ENCODE peak calls at places on chromosomes 13 and 19, in six cellular contexts. N is endothelial cell of umbilical vein, R is heart right ventricle, I is cardiac muscle cell, C is mesothelial cell of epicardium, T is epithelial cell of esophagus. L is an unnamed sample.

GRCh38 chr19:1045247-1045603 is 5.3 kb downstream of the ABCA7 start:
- DNase-seq in N (no peak), R (no peak), I (no peak), C (no peak), T (peak), L (no peak)

GRCh38 chr19:18670313-18670712 is 13.2 kb upstream of the CRTC1 start:
- DNase-seq in N (no peak), R (no peak), I (no peak), C (no peak), T (no peak), L (no peak)

GRCh38 chr19:48913114-48913513 is 13.0 kb downstream of the NUCB1 start:
- DNase-seq in N (no peak), R (no peak), I (no peak), C (no peak), T (no peak), L (no peak)

GRCh38 chr13:45296259-45296658 is 44.7 kb downstream of the TPT1 start:
- DNase-seq in N (peak), R (no peak), I (no peak), C (no peak), T (no peak), L (no peak)

GRCh38 chr13:33678084-33678483 is 139.9 kb upstream of the RFC3 start:
- DNase-seq in N (no peak), R (no peak), I (no peak), C (no peak), T (no peak), L (no peak)

GRCh38 chr13:78680064-78680463 is 21.1 kb upstream of the OBI1 start:
- DNase-seq in N (no peak), R (no peak), I (no peak), C (no peak), T (no peak), L (no peak)

GRCh38 chr13:67200183-67200582 is 30.0 kb downstream of the PCDH9 start:
- DNase-seq in N (no peak), R (no peak), I (no peak), C (no peak), T (no peak), L (no peak)

GRCh38 chr13:112194167-112194530 is 127.2 kb downstream of the SOX1 start:
- DNase-seq in N (no peak), R (no peak), I (no peak), C (no peak), T (no peak), L (no peak)

GRCh38 chr13:48490241-48490640 is 42.6 kb downstream of the RCBTB2 start:
- DNase-seq in N (no peak), R (no peak), I (no peak), C (no peak), T (no peak), L (no peak)

GRCh38 chr13:102374726-102375125 is 27.1 kb downstream of the FGF14 start:
- DNase-seq in N (no peak), R (no peak), I (no peak), C (no peak), T (no peak), L (no peak)

GRCh38 chr19:12665281-12665573 is 1.3 kb downstream of the MAN2B1 start:
- DNase-seq in N (no peak), R (no peak), I (no peak), C (no peak), T (no peak), L (no peak)

GRCh38 chr13:94601446-94602431 is at the start of gene GPR180:
- DNase-seq in N (peak), R (peak), I (peak), C (peak), T (peak), L (peak)

GRCh38 chr13:33110713-33111413 is 94.6 kb downstream of the KL start:
- DNase-seq in N (peak), R (peak), I (peak), C (no peak), T (no peak), L (no peak)

GRCh38 chr19:33740811-33741396 is 55.8 kb upstream of the KCTD15 start:
- DNase-seq in N (peak), R (no peak), I (peak), C (peak), T (peak), L (peak)

GRCh38 chr13:25237083-25237482 is 50.2 kb downstream of the MTMR6 start:
- DNase-seq in N (no peak), R (no peak), I (no peak), C (no peak), T (no peak), L (no peak)

GRCh38 chr13:98976338-98976737 is 1.5 kb downstream of the DOCK9 start:
- DNase-seq in N (no peak), R (no peak), I (peak), C (no peak), T (no peak), L (no peak)

GRCh38 chr13:113267642-113268405 is 29.2 kb upstream of the LAMP1 start:
- DNase-seq in N (no peak), R (no peak), I (no peak), C (no peak), T (no peak), L (no peak)
- TF ChIP-seq CTCF in N (no peak), R (no peak), I (no peak), C (no peak), T (no peak), L (no peak)

GRCh38 chr19:8196271-8196908 is 12.8 kb upstream of the CERS4 start:
- DNase-seq in N (no peak), R (no peak), I (no peak), C (no peak), T (no peak), L (no peak)

GRCh38 chr19:8192227-8192820 is 16.8 kb upstream of the CERS4 start:
- DNase-seq in N (no peak), R (no peak), I (no peak), C (no peak), T (no peak), L (no peak)

GRCh38 chr19:8194528-8195275 is 14.5 kb upstream of the CERS4 start:
- DNase-seq in N (no peak), R (peak), I (peak), C (no peak), T (no peak), L (no peak)
- TF ChIP-seq CTCF in N (no peak), R (no peak), I (no peak), C (no peak), T (no peak), L (no peak)

GRCh38 chr19:5563008-5563431 is 4.7 kb downstream of the TINCR start:
- DNase-seq in N (no peak), R (no peak), I (no peak), C (no peak), T (no peak), L (no peak)
- TF ChIP-seq CTCF in N (no peak), R (no peak), I (peak), C (no peak), T (no peak), L (peak)

GRCh38 chr19:40759352-40759751 is 8.3 kb downstream of the SNRPA start:
- DNase-seq in N (no peak), R (no peak), I (no peak), C (no peak), T (no peak), L (no peak)

GRCh38 chr19:40763963-40764362 is 11.4 kb upstream of the MIA start:
- DNase-seq in N (no peak), R (no peak), I (no peak), C (no peak), T (no peak), L (no peak)

GRCh38 chr19:40758491-40758890 is 7.5 kb downstream of the SNRPA start:
- DNase-seq in N (no peak), R (no peak), I (no peak), C (no peak), T (no peak), L (no peak)

GRCh38 chr19:40762754-40763153 is 11.8 kb downstream of the SNRPA start:
- DNase-seq in N (no peak), R (no peak), I (no peak), C (no peak), T (no peak), L (no peak)
- TF ChIP-seq CTCF in N (no peak), R (no peak), I (no peak), C (no peak), T (no peak), L (no peak)

GRCh38 chr19:29873024-29873800 is 61.4 kb downstream of the CCNE1 start:
- DNase-seq in N (no peak), R (peak), I (peak), C (peak), T (peak), L (peak)
- TF ChIP-seq CTCF in N (peak), R (peak), I (peak), C (peak), T (peak), L (peak)

L was measured in neural crest cell.